ENCODE peak calls at places on chromosomes 13 and 19, in seven cellular contexts. One of them, this sample, is unnamed.

GRCh38 chr19:49210108-49210900 is 52.7 kb downstream of the TRPM4 start:
- DNase-seq in tibial artery: no peak
- DNase-seq in neural crest cell: no peak
- DNase-seq in colonic mucosa: peak
- DNase-seq in Calu3: peak
- DNase-seq in cardiac muscle cell: peak
- DNase-seq in body of pancreas: peak
- DNase-seq in this sample: peak

GRCh38 chr13:30796132-30796832 is 60.9 kb downstream of the ALOX5AP start:
- DNase-seq in neural crest cell: no peak
- DNase-seq in tibial artery: no peak
- DNase-seq in body of pancreas: no peak
- DNase-seq in Calu3: peak
- DNase-seq in cardiac muscle cell: no peak
- DNase-seq in colonic mucosa: no peak
- DNase-seq in this sample: peak

GRCh38 chr13:107144432-107144831 is 576.5 kb upstream of the ARGLU1 start:
- DNase-seq in tibial artery: no peak
- DNase-seq in colonic mucosa: no peak
- DNase-seq in body of pancreas: no peak
- DNase-seq in neural crest cell: no peak
- DNase-seq in Calu3: no peak
- DNase-seq in cardiac muscle cell: no peak
- DNase-seq in this sample: peak

GRCh38 chr13:38902551-38902950 is 88.1 kb downstream of the STOML3 start:
- DNase-seq in tibial artery: no peak
- DNase-seq in neural crest cell: no peak
- DNase-seq in cardiac muscle cell: no peak
- DNase-seq in body of pancreas: no peak
- DNase-seq in Calu3: no peak
- DNase-seq in colonic mucosa: no peak
- DNase-seq in this sample: peak

GRCh38 chr19:29482855-29483640 is 42.7 kb upstream of the VSTM2B start:
- DNase-seq in body of pancreas: no peak
- DNase-seq in cardiac muscle cell: no peak
- DNase-seq in colonic mucosa: no peak
- DNase-seq in neural crest cell: no peak
- DNase-seq in Calu3: no peak
- DNase-seq in tibial artery: no peak
- DNase-seq in this sample: no peak

GRCh38 chr13:84571264-84571663 is 689.0 kb upstream of the SLITRK1 start:
- DNase-seq in cardiac muscle cell: no peak
- DNase-seq in tibial artery: no peak
- DNase-seq in neural crest cell: no peak
- DNase-seq in Calu3: no peak
- DNase-seq in body of pancreas: no peak
- DNase-seq in colonic mucosa: no peak
- DNase-seq in this sample: no peak

GRCh38 chr19:58261600-58261967 is 17.2 kb upstream of the ZNF8 start:
- DNase-seq in cardiac muscle cell: no peak
- DNase-seq in colonic mucosa: no peak
- DNase-seq in body of pancreas: no peak
- DNase-seq in tibial artery: no peak
- DNase-seq in Calu3: no peak
- DNase-seq in neural crest cell: no peak
- DNase-seq in this sample: no peak

GRCh38 chr13:73661687-73662425 is 472.3 kb downstream of the KLF12 start:
- DNase-seq in colonic mucosa: no peak
- DNase-seq in cardiac muscle cell: no peak
- DNase-seq in tibial artery: no peak
- DNase-seq in body of pancreas: no peak
- DNase-seq in neural crest cell: no peak
- DNase-seq in Calu3: no peak
- DNase-seq in this sample: no peak

GRCh38 chr19:55178781-55179569 is 1.1 kb downstream of the SYT5 start:
- DNase-seq in tibial artery: no peak
- DNase-seq in neural crest cell: peak
- DNase-seq in colonic mucosa: peak
- DNase-seq in Calu3: peak
- DNase-seq in cardiac muscle cell: peak
- DNase-seq in body of pancreas: peak
- DNase-seq in this sample: no peak

GRCh38 chr13:40132249-40132648 is 476.8 kb downstream of the COG6 start:
- DNase-seq in tibial artery: no peak
- DNase-seq in colonic mucosa: no peak
- DNase-seq in neural crest cell: no peak
- DNase-seq in cardiac muscle cell: no peak
- DNase-seq in body of pancreas: no peak
- DNase-seq in Calu3: no peak
- DNase-seq in this sample: no peak

GRCh38 chr13:101942038-101942437 is 459.8 kb downstream of the FGF14 start:
- DNase-seq in neural crest cell: peak
- DNase-seq in body of pancreas: peak
- DNase-seq in cardiac muscle cell: peak
- DNase-seq in colonic mucosa: peak
- DNase-seq in tibial artery: peak
- DNase-seq in Calu3: peak
- DNase-seq in this sample: peak

GRCh38 chr19:13859361-13859880 is 17.5 kb upstream of the NANOS3 start:
- DNase-seq in Calu3: no peak
- DNase-seq in tibial artery: no peak
- DNase-seq in cardiac muscle cell: no peak
- DNase-seq in colonic mucosa: no peak
- DNase-seq in neural crest cell: no peak
- DNase-seq in body of pancreas: no peak
- DNase-seq in this sample: no peak

GRCh38 chr13:40922437-40923040 is 96.6 kb downstream of the ELF1 start:
- DNase-seq in body of pancreas: no peak
- DNase-seq in Calu3: no peak
- DNase-seq in cardiac muscle cell: no peak
- DNase-seq in colonic mucosa: peak
- DNase-seq in tibial artery: no peak
- DNase-seq in neural crest cell: no peak
- DNase-seq in this sample: no peak

GRCh38 chr13:102170295-102170694 is 231.6 kb downstream of the FGF14 start:
- DNase-seq in tibial artery: no peak
- DNase-seq in colonic mucosa: no peak
- DNase-seq in Calu3: no peak
- DNase-seq in neural crest cell: no peak
- DNase-seq in body of pancreas: no peak
- DNase-seq in cardiac muscle cell: no peak
- DNase-seq in this sample: no peak

GRCh38 chr13:41842029-41842428 is 118.9 kb downstream of the VWA8 start:
- DNase-seq in tibial artery: no peak
- DNase-seq in Calu3: no peak
- DNase-seq in body of pancreas: no peak
- DNase-seq in neural crest cell: no peak
- DNase-seq in cardiac muscle cell: peak
- DNase-seq in colonic mucosa: no peak
- DNase-seq in this sample: peak

DNA sequence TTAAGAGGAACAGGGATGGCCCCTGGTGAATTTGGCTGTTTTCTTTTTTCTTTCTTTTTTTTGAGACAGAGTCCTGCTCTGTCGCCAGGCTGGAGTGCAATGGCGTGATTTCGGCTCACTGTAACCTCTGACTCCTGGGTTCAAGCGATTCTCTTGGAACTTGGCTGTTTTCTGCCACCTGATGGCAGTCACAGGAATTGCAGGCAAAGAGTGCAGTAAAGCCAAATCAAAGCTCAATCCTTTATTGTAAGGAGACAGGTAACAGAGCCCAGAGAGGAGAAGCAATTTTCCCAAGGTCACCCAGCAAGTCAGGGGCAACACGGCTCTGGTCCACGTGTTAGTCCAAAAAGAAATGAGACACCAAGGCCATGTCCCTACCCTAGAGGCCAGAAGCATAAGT is 6.2 kb downstream of the TINCR start:
- DNase-seq in tibial artery: no peak
- DNase-seq in body of pancreas: no peak
- DNase-seq in Calu3: no peak
- DNase-seq in colonic mucosa: no peak
- DNase-seq in cardiac muscle cell: no peak
- DNase-seq in neural crest cell: no peak
- DNase-seq in this sample: no peak
- TF ChIP-seq CTCF in tibial artery: no peak
- TF ChIP-seq CTCF in body of pancreas: no peak
- TF ChIP-seq CTCF in Calu3: peak
- TF ChIP-seq CTCF in colonic mucosa: no peak
- TF ChIP-seq CTCF in cardiac muscle cell: peak
- TF ChIP-seq CTCF in neural crest cell: peak
- TF ChIP-seq CTCF in this sample: peak

GRCh38 chr13:111153279-111153976 is 38.3 kb downstream of the ARHGEF7 start:
- DNase-seq in neural crest cell: peak
- DNase-seq in cardiac muscle cell: peak
- DNase-seq in body of pancreas: peak
- DNase-seq in Calu3: peak
- DNase-seq in tibial artery: peak
- DNase-seq in colonic mucosa: peak
- DNase-seq in this sample: peak
- TF ChIP-seq CTCF in neural crest cell: peak
- TF ChIP-seq CTCF in cardiac muscle cell: peak
- TF ChIP-seq CTCF in body of pancreas: no peak
- TF ChIP-seq CTCF in Calu3: no peak
- TF ChIP-seq CTCF in tibial artery: no peak
- TF ChIP-seq CTCF in colonic mucosa: no peak
- TF ChIP-seq CTCF in this sample: peak

GRCh38 chr13:25179810-25180437 is 7.8 kb upstream of the AMER2 start:
- DNase-seq in Calu3: no peak
- DNase-seq in cardiac muscle cell: no peak
- DNase-seq in tibial artery: no peak
- DNase-seq in neural crest cell: no peak
- DNase-seq in body of pancreas: no peak
- DNase-seq in colonic mucosa: no peak
- DNase-seq in this sample: no peak
- TF ChIP-seq CTCF in Calu3: no peak
- TF ChIP-seq CTCF in cardiac muscle cell: no peak
- TF ChIP-seq CTCF in tibial artery: no peak
- TF ChIP-seq CTCF in neural crest cell: no peak
- TF ChIP-seq CTCF in body of pancreas: no peak
- TF ChIP-seq CTCF in colonic mucosa: no peak
- TF ChIP-seq CTCF in this sample: no peak

GRCh38 chr13:74683411-74683810 is 549.2 kb upstream of the KLF12 start:
- DNase-seq in colonic mucosa: no peak
- DNase-seq in tibial artery: no peak
- DNase-seq in neural crest cell: no peak
- DNase-seq in body of pancreas: no peak
- DNase-seq in cardiac muscle cell: no peak
- DNase-seq in Calu3: no peak
- DNase-seq in this sample: peak
- TF ChIP-seq CTCF in colonic mucosa: no peak
- TF ChIP-seq CTCF in tibial artery: no peak
- TF ChIP-seq CTCF in neural crest cell: no peak
- TF ChIP-seq CTCF in body of pancreas: no peak
- TF ChIP-seq CTCF in cardiac muscle cell: peak
- TF ChIP-seq CTCF in Calu3: no peak
- TF ChIP-seq CTCF in this sample: no peak

GRCh38 chr19:38718747-38719543 is 25.3 kb downstream of the CAPN12 start:
- DNase-seq in colonic mucosa: no peak
- DNase-seq in cardiac muscle cell: peak
- DNase-seq in tibial artery: peak
- DNase-seq in body of pancreas: peak
- DNase-seq in neural crest cell: no peak
- DNase-seq in Calu3: peak
- DNase-seq in this sample: no peak
- TF ChIP-seq CTCF in colonic mucosa: no peak
- TF ChIP-seq CTCF in cardiac muscle cell: peak
- TF ChIP-seq CTCF in tibial artery: peak
- TF ChIP-seq CTCF in body of pancreas: no peak
- TF ChIP-seq CTCF in neural crest cell: peak
- TF ChIP-seq CTCF in Calu3: peak
- TF ChIP-seq CTCF in this sample: peak

This sample was measured in MCF 10A.